ENCODE peak calls at places on chromosomes 1 and 21, in four cellular contexts. One of them, this sample, is unnamed.
A peak's percentile ranks its signal among the peaks of the same experiment; 100 is the strongest.

GRCh38 chr1:207993477-207994445 is 82.8 kb upstream of the CD34 start:
- DNase-seq in body of pancreas: no peak
- DNase-seq in NB4: peak; percentile 17
- DNase-seq in transverse colon: no peak
- DNase-seq in this sample: no peak

GRCh38 chr1:200075938-200076546 is 48.5 kb downstream of the NR5A2 start:
- DNase-seq in body of pancreas: peak; percentile 83
- DNase-seq in NB4: peak; percentile 4
- DNase-seq in transverse colon: no peak
- DNase-seq in this sample: no peak

GRCh38 chr1:57485643-57486042 is 61.8 kb upstream of the DAB1 start:
- DNase-seq in body of pancreas: no peak
- DNase-seq in NB4: no peak
- DNase-seq in transverse colon: no peak
- DNase-seq in this sample: no peak

GRCh38 chr1:21205416-21205815 is 28.7 kb upstream of the EIF4G3 start:
- DNase-seq in body of pancreas: no peak
- DNase-seq in NB4: no peak
- DNase-seq in transverse colon: no peak
- DNase-seq in this sample: no peak

GRCh38 chr1:198107041-198107440 is 49.8 kb upstream of the NEK7 start:
- DNase-seq in body of pancreas: no peak
- DNase-seq in NB4: no peak
- DNase-seq in transverse colon: no peak
- DNase-seq in this sample: no peak

GRCh38 chr1:95716097-95716496 is 482.1 kb downstream of the RWDD3 start:
- DNase-seq in body of pancreas: no peak
- DNase-seq in NB4: no peak
- DNase-seq in transverse colon: no peak
- DNase-seq in this sample: no peak

GRCh38 chr1:101064697-101065096 is 39.1 kb upstream of the DPH5 start:
- DNase-seq in body of pancreas: no peak
- DNase-seq in NB4: no peak
- DNase-seq in transverse colon: no peak
- DNase-seq in this sample: no peak

GRCh38 chr1:186984959-186985358 is 156.2 kb downstream of the PLA2G4A start:
- DNase-seq in body of pancreas: no peak
- DNase-seq in NB4: no peak
- DNase-seq in transverse colon: no peak
- DNase-seq in this sample: no peak

GRCh38 chr21:35697321-35697808 is 363.0 kb downstream of the SETD4 start:
- DNase-seq in body of pancreas: peak; percentile 91
- DNase-seq in NB4: no peak
- DNase-seq in transverse colon: peak; percentile 46
- DNase-seq in this sample: peak; percentile 4

GRCh38 chr21:35699360-35699759 is 361.0 kb downstream of the SETD4 start:
- DNase-seq in body of pancreas: no peak
- DNase-seq in NB4: no peak
- DNase-seq in transverse colon: no peak
- DNase-seq in this sample: no peak

GRCh38 chr21:35696644-35697043 is 363.7 kb downstream of the SETD4 start:
- DNase-seq in body of pancreas: no peak
- DNase-seq in NB4: no peak
- DNase-seq in transverse colon: no peak
- DNase-seq in this sample: no peak
- TF ChIP-seq CTCF in body of pancreas: no peak
- TF ChIP-seq CTCF in NB4: no peak
- TF ChIP-seq CTCF in transverse colon: no peak
- TF ChIP-seq CTCF in this sample: no peak

DNA sequence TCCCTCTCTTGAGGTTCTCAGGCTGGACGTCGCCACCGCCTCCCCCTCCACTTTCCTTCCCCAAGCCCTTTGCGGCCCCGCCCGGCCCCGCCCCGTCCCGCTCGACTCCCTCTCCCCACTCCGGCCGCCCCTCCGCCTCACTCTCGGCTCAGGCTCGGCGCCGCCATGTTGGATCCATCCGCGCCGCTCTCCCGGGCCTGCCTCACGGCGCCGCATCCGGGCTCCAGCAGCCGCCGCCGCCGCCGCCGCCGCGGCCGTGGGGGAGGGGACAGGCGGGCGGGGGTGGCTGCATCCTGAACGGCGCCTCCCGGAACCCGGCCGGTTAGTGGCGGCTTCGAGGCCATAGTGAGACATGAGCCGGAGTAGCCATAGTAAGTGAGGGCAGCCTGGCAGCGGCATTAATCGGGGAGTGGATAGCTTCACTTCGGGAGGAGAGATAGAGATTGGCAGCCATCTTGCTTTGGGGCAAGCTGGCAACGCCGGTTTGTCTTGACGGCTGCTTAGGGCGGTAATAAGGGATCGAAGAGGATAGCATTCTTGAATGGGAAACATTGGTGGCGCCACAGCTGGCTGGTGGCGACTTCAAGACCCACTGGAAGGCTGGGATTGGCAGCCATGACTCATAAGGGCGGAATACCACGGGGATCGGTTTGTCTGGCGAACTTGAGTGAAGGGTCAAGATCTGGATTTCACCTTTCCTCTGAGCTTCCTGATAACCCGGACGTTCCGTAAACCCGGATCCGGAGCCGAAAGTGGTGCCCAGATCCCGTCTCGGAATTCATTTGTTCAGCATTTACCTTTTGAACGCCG is at the start of gene DEDD:
- DNase-seq in body of pancreas: peak; percentile 95
- DNase-seq in NB4: peak; percentile 97
- DNase-seq in transverse colon: peak; percentile 94
- DNase-seq in this sample: peak; percentile 84
- TF ChIP-seq CTCF in body of pancreas: no peak
- TF ChIP-seq CTCF in NB4: no peak
- TF ChIP-seq CTCF in transverse colon: no peak
- TF ChIP-seq CTCF in this sample: no peak

DNA sequence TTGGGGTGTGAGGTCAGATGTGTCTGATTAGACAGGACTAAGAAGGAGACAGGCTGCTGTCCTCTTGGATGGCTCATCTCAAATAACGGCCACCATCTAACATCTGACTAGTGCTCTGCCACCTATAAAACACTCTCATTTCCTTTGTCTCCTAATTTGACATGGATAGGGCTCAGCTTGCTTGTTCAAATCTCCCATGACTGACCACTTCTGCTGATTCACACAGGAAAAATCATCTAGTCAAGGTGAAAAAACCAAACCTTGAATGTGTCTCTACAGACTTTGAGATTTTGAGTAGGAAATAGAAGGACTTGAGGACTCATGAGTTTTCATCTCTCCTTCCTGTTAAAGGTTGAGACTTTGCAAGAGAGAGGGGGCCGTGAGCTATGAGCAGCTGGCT is 150.6 kb downstream of the IER5 start:
- DNase-seq in body of pancreas: no peak
- DNase-seq in NB4: no peak
- DNase-seq in transverse colon: no peak
- DNase-seq in this sample: no peak
- TF ChIP-seq CTCF in body of pancreas: no peak
- TF ChIP-seq CTCF in NB4: no peak
- TF ChIP-seq CTCF in transverse colon: no peak
- TF ChIP-seq CTCF in this sample: no peak

GRCh38 chr1:27934818-27935549 is at the start of gene SMPDL3B:
- DNase-seq in body of pancreas: peak; percentile 82
- DNase-seq in NB4: peak; percentile 46
- DNase-seq in transverse colon: peak; percentile 85
- DNase-seq in this sample: no peak
- TF ChIP-seq CTCF in body of pancreas: peak; percentile 45
- TF ChIP-seq CTCF in NB4: no peak
- TF ChIP-seq CTCF in transverse colon: peak; percentile 34
- TF ChIP-seq CTCF in this sample: no peak

GRCh38 chr1:8348056-8348776 is 30.3 kb downstream of the SLC45A1 start:
- DNase-seq in body of pancreas: no peak
- DNase-seq in NB4: no peak
- DNase-seq in transverse colon: no peak
- DNase-seq in this sample: no peak

GRCh38 chr1:8348777-8349472 is 31.0 kb downstream of the SLC45A1 start:
- DNase-seq in body of pancreas: peak; percentile 75
- DNase-seq in NB4: peak; percentile 71
- DNase-seq in transverse colon: peak; percentile 71
- DNase-seq in this sample: peak; percentile 66

GRCh38 chr1:8349473-8349865 is 31.6 kb downstream of the SLC45A1 start:
- DNase-seq in body of pancreas: no peak
- DNase-seq in NB4: no peak
- DNase-seq in transverse colon: no peak
- DNase-seq in this sample: no peak

GRCh38 chr1:8345621-8346415 is 27.9 kb downstream of the SLC45A1 start:
- DNase-seq in body of pancreas: no peak
- DNase-seq in NB4: no peak
- DNase-seq in transverse colon: no peak
- DNase-seq in this sample: no peak

DNA sequence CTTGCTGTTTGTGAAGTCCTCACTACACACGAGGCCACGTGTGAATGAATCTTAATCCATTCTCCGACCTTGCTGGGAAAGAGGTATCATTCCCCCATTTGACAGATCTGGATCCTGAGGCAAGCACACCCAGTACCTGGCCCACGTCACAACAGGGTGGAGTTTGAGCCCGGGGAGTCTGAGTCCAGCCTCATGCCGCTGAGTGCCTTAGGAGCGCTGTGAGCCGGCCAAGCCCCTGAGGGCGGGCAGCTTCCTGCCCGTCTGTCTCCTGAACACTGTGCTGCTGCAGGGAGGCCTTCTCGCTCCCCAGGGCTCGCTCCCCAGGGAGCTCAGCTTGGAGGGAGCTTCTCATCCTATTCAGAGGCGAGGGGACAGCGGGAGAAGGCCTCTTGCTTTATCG is 29.7 kb downstream of the SLC45A1 start:
- DNase-seq in body of pancreas: no peak
- DNase-seq in NB4: peak; percentile 38
- DNase-seq in transverse colon: no peak
- DNase-seq in this sample: no peak
- TF ChIP-seq CTCF in body of pancreas: no peak
- TF ChIP-seq CTCF in NB4: no peak
- TF ChIP-seq CTCF in transverse colon: no peak
- TF ChIP-seq CTCF in this sample: no peak

GRCh38 chr1:150010388-150011115 is at the start of gene OTUD7B:
- DNase-seq in body of pancreas: peak; percentile 89
- DNase-seq in NB4: peak; percentile 88
- DNase-seq in transverse colon: peak; percentile 91
- DNase-seq in this sample: peak; percentile 52
- TF ChIP-seq CTCF in body of pancreas: peak; percentile 18
- TF ChIP-seq CTCF in NB4: no peak
- TF ChIP-seq CTCF in transverse colon: no peak
- TF ChIP-seq CTCF in this sample: no peak

DNA sequence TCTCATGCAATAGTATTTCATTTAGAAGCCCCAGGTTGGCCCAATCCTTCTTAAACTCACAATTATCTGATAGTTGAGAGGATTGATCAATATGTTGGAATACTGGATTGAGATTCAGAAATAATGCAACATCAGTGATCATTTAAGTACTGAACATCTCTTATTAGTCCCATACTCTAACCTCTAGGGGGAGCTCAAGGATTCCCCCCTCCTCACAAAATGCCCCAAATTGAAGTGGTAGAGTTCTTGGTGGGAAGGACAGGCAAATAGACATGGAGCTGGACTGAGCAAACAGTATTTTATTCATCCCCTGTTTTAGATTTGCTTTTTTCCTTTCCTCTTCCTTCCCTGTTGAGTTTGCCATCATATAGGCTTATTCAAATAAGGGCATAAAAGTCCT is 62.8 kb downstream of the NGF start:
- DNase-seq in body of pancreas: no peak
- DNase-seq in NB4: peak; percentile 32
- DNase-seq in transverse colon: no peak
- DNase-seq in this sample: no peak
- TF ChIP-seq CTCF in body of pancreas: no peak
- TF ChIP-seq CTCF in NB4: peak; percentile 56
- TF ChIP-seq CTCF in transverse colon: no peak
- TF ChIP-seq CTCF in this sample: no peak